ENCODE peak calls at places on chromosomes 7 and 10, in four cellular contexts. Q is MM.1S, P is fibroblast of lung, W is GM23338. L is an unnamed sample. For H3K4me1, the result is how much of the 10 kb centered on the place peaks cover.

GRCh38 chr7:107579546-107579880 is 533 bp upstream of the BCAP29 start:
- DNase-seq in W (no peak), P (no peak), Q (no peak), L (no peak)

GRCh38 chr10:131943021-131943814 is 38.5 kb downstream of the BNIP3 start:
- DNase-seq in Q (no peak), P (peak), W (peak), L (peak)

GRCh38 chr10:129718548-129719414 is 245.3 kb downstream of the EBF3 start:
- DNase-seq in P (no peak), W (no peak), Q (no peak), L (no peak)

GRCh38 chr7:64872351-64872750 is 30.7 kb upstream of the ZNF273 start:
- DNase-seq in P (no peak), Q (no peak), W (no peak), L (no peak)

GRCh38 chr7:44258865-44259546 is 58.2 kb downstream of the YKT6 start:
- DNase-seq in P (no peak), W (no peak), Q (no peak), L (no peak)

GRCh38 chr10:29915116-29915785 is 144.1 kb downstream of the JCAD start:
- DNase-seq in W (no peak), Q (no peak), P (peak), L (no peak)

GRCh38 chr7:158109364-158110033 is 478.1 kb downstream of the PTPRN2 start:
- DNase-seq in P (no peak), Q (no peak), W (no peak), L (no peak)

GRCh38 chr10:64041185-64041988 is 520.2 kb downstream of the REEP3 start:
- DNase-seq in Q (peak), W (peak), P (peak), L (peak)

GRCh38 chr7:48154792-48155413 is 16.4 kb upstream of the ABCA13 start:
- DNase-seq in Q (peak), P (peak), W (peak), L (peak)

GRCh38 chr10:8088504-8088903 is 34.0 kb downstream of the GATA3 start:
- DNase-seq in Q (no peak), W (no peak), P (no peak), L (peak)

GRCh38 chr10:3074145-3074665 is 6.9 kb downstream of the PFKP start:
- DNase-seq in W (no peak), P (no peak), Q (no peak), L (no peak)

GRCh38 chr10:132199854-132200311 is 13.1 kb downstream of the DPYSL4 start:
- DNase-seq in W (no peak), P (no peak), Q (no peak), L (no peak)

GRCh38 chr10:100101526-100102076 is 19.9 kb upstream of the CPN1 start:
- DNase-seq in W (no peak), P (no peak), Q (no peak), L (no peak)

GRCh38 chr7:22758576-22758975 is 31.6 kb downstream of the IL6 start:
- DNase-seq in Q (no peak), P (no peak), W (no peak), L (no peak)

GRCh38 chr7:111958889-111959288 is 247.3 kb downstream of the DOCK4 start:
- DNase-seq in P (no peak), Q (no peak), W (no peak), L (peak)

GRCh38 chr7:150909192-150909591 is 56.9 kb downstream of the AOC1 start:
- DNase-seq in W (no peak), P (no peak), Q (no peak), L (no peak)

GRCh38 chr10:73774637-73775036 is 7.2 kb upstream of the CHCHD1 start:
- DNase-seq in W (no peak), Q (peak), P (peak), L (no peak)

GRCh38 chr7:94003446-94004023 is 620 bp downstream of the BET1 start:
- DNase-seq in Q (no peak), P (no peak), W (peak), L (peak)

GRCh38 chr10:44385726-44386438 is 985 bp upstream of the CXCL12 start:
- DNase-seq in Q (no peak), W (peak), P (no peak), L (no peak)

GRCh38 chr7:74709880-74710671 is 52.6 kb downstream of the GTF2I start:
- DNase-seq in P (no peak), W (peak), Q (no peak), L (no peak)

GRCh38 chr7:33774762-33775523 is 130.4 kb upstream of the BMPER start:
- DNase-seq in W (no peak), Q (no peak), P (peak), L (peak)

GRCh38 chr10:33732176-33733025 is 397.9 kb upstream of the NRP1 start:
- DNase-seq in P (peak), W (no peak), Q (no peak), L (peak)

GRCh38 chr10:124389613-124390361 is 28.9 kb downstream of the OAT start:
- DNase-seq in Q (peak), P (no peak), W (no peak), L (no peak)

GRCh38 chr7:93156884-93157283 is 8.7 kb upstream of the SAMD9L start:
- DNase-seq in P (no peak), W (no peak), Q (peak), L (peak)

GRCh38 chr10:59611048-59611447 is 98.6 kb downstream of the SLC16A9 start:
- DNase-seq in Q (no peak), W (no peak), P (no peak), L (no peak)

GRCh38 chr10:91462423-91462822 is 52.3 kb downstream of the HECTD2 start:
- DNase-seq in P (peak), Q (no peak), W (no peak), L (no peak)

GRCh38 chr7:154913645-154914579 is 89.0 kb downstream of the PAXIP1 start:
- DNase-seq in Q (peak), P (peak), W (peak), L (peak)

GRCh38 chr10:86363833-86364511 is 2.6 kb downstream of the GRID1 start:
- DNase-seq in Q (no peak), P (no peak), W (no peak), L (no peak)

GRCh38 chr7:68321076-68321639 is 1277.1 kb upstream of the AUTS2 start:
- DNase-seq in P (no peak), Q (peak), W (no peak), L (peak)

GRCh38 chr10:23338886-23339285 is 5.7 kb downstream of the C10orf67 start:
- DNase-seq in W (no peak), P (no peak), Q (no peak), L (no peak)

GRCh38 chr10:79452174-79452611 is 6.8 kb upstream of the ZCCHC24 start:
- DNase-seq in W (no peak), Q (no peak), P (peak), L (no peak)

GRCh38 chr7:74294191-74294998 is 5.2 kb downstream of the CLIP2 start:
- DNase-seq in Q (no peak), W (peak), P (peak), L (peak)

GRCh38 chr7:17984288-17984687 is 43.4 kb downstream of the PRPS1L1 start:
- DNase-seq in W (no peak), Q (no peak), P (no peak), L (no peak)

GRCh38 chr10:16441106-16441850 is 4.5 kb downstream of the PTER start:
- DNase-seq in P (no peak), W (no peak), Q (no peak), L (no peak)

GRCh38 chr7:142772051-142772450 is 1.3 kb downstream of the PRSS2 start:
- DNase-seq in P (no peak), Q (no peak), W (no peak), L (no peak)

GRCh38 chr10:114388275-114388674 is 16.0 kb downstream of the AFAP1L2 start:
- DNase-seq in W (no peak), P (no peak), Q (no peak), L (no peak)

DNA sequence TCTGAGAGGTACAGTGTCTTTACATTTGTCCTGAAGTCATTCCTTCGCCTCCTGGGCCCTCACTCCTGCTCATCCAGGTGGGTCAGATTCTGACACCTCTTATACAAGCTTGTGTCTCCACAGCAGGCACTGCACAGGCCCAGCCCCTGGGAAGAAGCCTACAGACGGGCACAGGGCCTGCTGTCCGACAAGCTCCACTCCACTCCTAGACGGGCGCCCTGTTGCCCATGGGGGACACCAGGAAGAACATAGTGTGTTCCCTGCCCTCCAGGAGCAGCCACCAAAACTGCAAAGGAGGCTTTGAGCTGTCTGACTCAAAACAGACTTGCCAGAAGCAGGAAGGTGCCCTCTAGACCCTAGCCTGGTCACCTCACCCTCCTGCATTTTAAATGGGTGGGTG is 45.6 kb upstream of the SLC29A3 start:
- DNase-seq in W (no peak), Q (no peak), P (no peak), L (no peak)
- H3K4me1 ChIP-seq in W (under half), Q (under half), P (under half), L (under half)

GRCh38 chr7:140967438-140967837 is 42.7 kb upstream of the BRAF start:
- DNase-seq in P (no peak), Q (no peak), W (no peak), L (no peak)

GRCh38 chr7:140972344-140972743 is 42.4 kb downstream of the MRPS33 start:
- DNase-seq in W (no peak), P (no peak), Q (no peak), L (no peak)

GRCh38 chr7:140961117-140961516 is 36.4 kb upstream of the BRAF start:
- DNase-seq in Q (no peak), P (no peak), W (no peak), L (no peak)

GRCh38 chr7:140966561-140967234 is 42.0 kb upstream of the BRAF start:
- DNase-seq in Q (no peak), P (no peak), W (peak), L (no peak)
- TF ChIP-seq CTCF in Q (no peak), P (no peak), W (peak), L (no peak)

GRCh38 chr10:112895292-112895691 is 54.8 kb upstream of the TCF7L2 start:
- DNase-seq in Q (no peak), W (no peak), P (no peak), L (no peak)

GRCh38 chr10:112896273-112896672 is 53.8 kb upstream of the TCF7L2 start:
- DNase-seq in W (no peak), P (no peak), Q (no peak), L (no peak)

GRCh38 chr10:112899396-112900065 is 50.5 kb upstream of the TCF7L2 start:
- DNase-seq in W (no peak), P (no peak), Q (no peak), L (no peak)

GRCh38 chr10:112896722-112897121 is 53.3 kb upstream of the TCF7L2 start:
- DNase-seq in Q (no peak), W (no peak), P (no peak), L (no peak)

DNA sequence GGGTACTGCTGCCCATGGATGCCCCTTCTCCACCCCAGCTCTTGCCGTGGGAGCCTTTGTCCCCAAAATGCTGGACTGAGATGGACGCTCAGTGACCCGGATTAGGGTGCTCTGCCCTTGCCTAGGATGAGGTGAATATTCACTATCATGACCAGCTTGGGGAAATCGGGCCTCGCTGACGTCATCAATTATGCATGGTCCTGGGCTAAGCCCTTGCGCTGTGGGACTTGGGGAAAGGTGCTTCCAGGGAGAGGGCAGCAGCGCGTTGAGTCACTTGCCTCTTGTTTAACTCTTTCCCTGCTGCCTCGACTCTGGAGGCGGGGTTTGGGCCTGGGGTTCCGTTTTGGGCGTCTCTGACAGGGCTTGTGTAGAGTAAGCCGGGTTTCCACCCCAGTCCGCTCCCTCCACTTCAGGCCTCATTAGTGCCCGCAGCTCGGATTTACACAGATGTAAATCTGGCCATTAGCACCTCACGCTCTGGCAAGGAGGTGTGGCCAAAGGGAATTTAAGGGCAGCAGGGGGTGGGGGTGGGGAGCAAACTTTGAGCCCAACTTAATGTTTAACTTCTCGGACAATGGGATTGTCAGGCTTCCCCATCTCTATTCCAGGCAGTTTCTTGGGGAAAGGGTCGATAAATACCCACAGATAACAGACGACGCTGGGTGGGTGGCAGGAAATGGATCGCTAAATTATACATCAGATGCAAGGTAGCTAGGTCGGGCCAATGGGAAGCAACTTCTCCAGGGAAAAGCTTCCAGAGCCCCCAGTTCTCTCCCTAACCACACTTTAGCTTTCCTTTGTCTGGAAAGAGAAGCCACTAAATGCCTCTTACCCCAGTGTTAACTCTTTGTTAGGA is 51.3 kb upstream of the TCF7L2 start:
- DNase-seq in W (peak), P (peak), Q (no peak), L (no peak)
- TF ChIP-seq EZH2 in W (no peak), P (no peak), Q (no peak), L (no peak)

DNA sequence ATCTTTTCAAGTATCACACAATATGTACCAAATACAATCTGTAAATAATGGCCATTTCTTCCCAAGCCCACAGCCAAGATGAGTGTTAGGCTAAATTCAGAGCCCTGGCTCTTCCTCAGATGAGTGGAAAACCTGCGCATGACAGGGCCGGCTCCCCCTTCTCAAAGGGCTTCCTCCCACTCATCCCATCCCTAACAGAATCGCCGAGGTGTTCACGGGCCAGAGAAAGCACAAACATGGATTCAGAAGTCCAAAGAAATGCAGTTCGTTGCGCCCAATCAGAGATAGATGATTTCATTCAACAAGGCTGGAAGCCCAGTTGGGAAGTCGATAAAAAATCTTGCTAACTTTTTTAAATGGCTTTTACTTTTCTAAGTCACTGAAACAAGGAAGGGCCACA is 121.8 kb downstream of the UBE2H start:
- DNase-seq in P (no peak), Q (no peak), W (no peak), L (no peak)
- H3K4me1 ChIP-seq in P (under half), Q (under half), W (half or more), L (under half)

GRCh38 chr7:30705008-30705407 is 22.8 kb upstream of the CRHR2 start:
- DNase-seq in W (no peak), P (no peak), Q (peak), L (no peak)

GRCh38 chr7:30699706-30700495 is 17.6 kb upstream of the CRHR2 start:
- DNase-seq in W (peak), Q (no peak), P (no peak), L (no peak)

GRCh38 chr7:30703756-30704155 is 21.5 kb upstream of the CRHR2 start:
- DNase-seq in W (no peak), P (no peak), Q (no peak), L (no peak)

GRCh38 chr7:30700941-30701340 is 18.7 kb upstream of the CRHR2 start:
- DNase-seq in Q (no peak), W (peak), P (no peak), L (no peak)

DNA sequence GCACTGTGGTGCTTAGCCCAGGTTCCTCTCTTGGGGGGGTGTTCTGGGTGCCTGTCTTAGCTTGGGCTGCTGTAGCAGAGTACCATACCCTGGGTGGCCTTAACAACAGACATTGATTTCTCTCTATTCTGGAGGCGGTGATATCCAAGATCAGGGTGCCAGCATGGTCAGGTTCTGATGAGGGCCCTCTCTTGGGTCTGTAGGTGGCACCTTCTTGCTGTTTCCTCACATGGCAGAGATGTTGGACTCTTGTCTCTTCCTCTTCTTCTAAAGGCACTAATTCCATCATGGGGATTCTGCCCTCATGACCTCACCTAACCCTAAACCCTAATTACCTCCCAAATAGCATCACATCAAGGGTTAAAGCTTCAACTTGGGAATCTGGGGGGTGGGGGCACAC is 19.9 kb upstream of the CRHR2 start:
- DNase-seq in P (no peak), W (no peak), Q (no peak), L (no peak)
- TF ChIP-seq CTCF in P (no peak), W (peak), Q (peak), L (peak)

GRCh38 chr7:1423266-1423811 is 35.9 kb downstream of the MICALL2 start:
- DNase-seq in W (no peak), Q (no peak), P (no peak), L (no peak)
- TF ChIP-seq EZH2 in W (no peak), Q (peak), P (peak), L (no peak)

L was measured in A673.